ENCODE peak calls at places on chromosome 22, in seven cellular contexts. E, M, A, Q, N, B and P are unnamed samples.

GRCh38 chr22:36194971-36195370 is 6.6 kb downstream of the APOL4 start:
- DNase-seq in B (peak), A (peak), N (peak), E (peak), Q (peak), M (peak), P (peak)

GRCh38 chr22:48070083-48070482 is 1307.6 kb downstream of the TBC1D22A start:
- DNase-seq in Q (no peak), A (no peak), M (no peak), N (no peak), E (no peak), B (no peak), P (no peak)

GRCh38 chr22:36097880-36098279 is 62.7 kb downstream of the APOL3 start:
- DNase-seq in Q (no peak), N (no peak), B (no peak), A (no peak), E (no peak), M (no peak), P (no peak)

GRCh38 chr22:22974156-22974555 is 86.5 kb downstream of the IGLL5 start:
- DNase-seq in B (no peak), M (no peak), Q (no peak), N (no peak), A (no peak), E (no peak), P (no peak)

GRCh38 chr22:20205964-20206708 is 55.3 kb upstream of the CCDC188 start:
- DNase-seq in M (peak), A (peak), E (peak), Q (peak), N (no peak), B (no peak), P (no peak)

GRCh38 chr22:24069721-24070120 is 58.6 kb downstream of the CABIN1 start:
- DNase-seq in B (no peak), N (no peak), A (no peak), Q (no peak), M (no peak), E (no peak), P (no peak)

GRCh38 chr22:43946391-43946680 is 8.9 kb upstream of the SAMM50 start:
- DNase-seq in M (no peak), Q (no peak), B (no peak), A (no peak), N (no peak), E (no peak), P (no peak)

GRCh38 chr22:26889794-26890193 is 232.4 kb downstream of the MIAT start:
- DNase-seq in Q (no peak), A (no peak), N (no peak), E (no peak), B (no peak), M (no peak), P (no peak)

GRCh38 chr22:38111941-38112355 is 1.5 kb upstream of the BAIAP2L2 start:
- DNase-seq in Q (no peak), E (no peak), B (no peak), N (no peak), A (no peak), M (peak), P (no peak)

GRCh38 chr22:30226192-30226832 is 20.2 kb downstream of the LIF start:
- DNase-seq in Q (no peak), B (no peak), E (no peak), A (no peak), M (no peak), N (no peak), P (no peak)

GRCh38 chr22:23000657-23001439 is 69.5 kb upstream of the GNAZ start:
- DNase-seq in E (no peak), B (no peak), Q (no peak), M (no peak), A (no peak), N (no peak), P (no peak)

GRCh38 chr22:19519041-19519926 is 4.9 kb downstream of the CLDN5 start:
- DNase-seq in E (no peak), N (no peak), Q (no peak), M (no peak), A (no peak), B (no peak), P (no peak)

GRCh38 chr22:37387793-37388192 is 39.5 kb downstream of the ELFN2 start:
- DNase-seq in N (no peak), M (no peak), B (no peak), E (no peak), Q (no peak), A (no peak), P (no peak)

GRCh38 chr22:20013382-20013871 is 3.2 kb downstream of the ARVCF start:
- DNase-seq in B (no peak), M (peak), A (no peak), N (no peak), E (peak), Q (peak), P (no peak)

GRCh38 chr22:48318575-48319320 is 1508.9 kb downstream of the BRD1 start:
- DNase-seq in A (no peak), E (no peak), M (no peak), Q (peak), N (no peak), B (peak), P (no peak)

GRCh38 chr22:48619721-48620120 is 1208.0 kb downstream of the BRD1 start:
- DNase-seq in M (no peak), Q (no peak), N (no peak), A (no peak), E (no peak), B (no peak), P (no peak)

GRCh38 chr22:47290706-47291430 is 528.4 kb downstream of the TBC1D22A start:
- DNase-seq in B (no peak), M (no peak), Q (peak), N (no peak), A (no peak), E (no peak), P (no peak)

DNA sequence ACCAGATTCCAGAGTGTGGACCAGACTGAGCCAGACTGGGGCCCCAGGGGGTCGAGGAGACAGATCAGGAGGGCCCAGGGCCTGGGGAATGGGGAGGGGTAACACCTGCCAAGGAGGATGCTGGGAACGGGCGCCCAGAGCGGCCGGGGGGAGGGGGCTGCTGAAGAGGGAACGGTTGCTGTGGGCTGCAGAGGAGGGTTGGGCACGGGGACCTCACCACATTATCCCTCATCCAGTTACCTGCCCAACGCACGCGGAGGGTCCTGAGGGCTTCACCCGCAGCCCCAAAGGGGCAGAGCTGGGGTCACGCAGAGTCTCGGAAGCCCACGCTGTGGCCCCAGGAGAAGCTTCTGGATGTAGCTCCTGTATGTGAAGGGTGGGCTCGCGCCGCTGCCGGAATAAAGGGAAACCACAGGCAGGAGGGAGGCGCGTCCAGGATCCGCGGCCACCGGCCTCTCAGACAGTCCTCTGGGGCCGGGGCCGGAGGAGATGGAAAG is 927 bp upstream of the SELENOO start:
- DNase-seq in Q (peak), A (no peak), B (no peak), E (no peak), M (peak), N (no peak), P (no peak)
- TF ChIP-seq CTCF in Q (no peak), A (no peak), B (no peak), E (no peak), M (no peak), N (no peak), P (no peak)

DNA sequence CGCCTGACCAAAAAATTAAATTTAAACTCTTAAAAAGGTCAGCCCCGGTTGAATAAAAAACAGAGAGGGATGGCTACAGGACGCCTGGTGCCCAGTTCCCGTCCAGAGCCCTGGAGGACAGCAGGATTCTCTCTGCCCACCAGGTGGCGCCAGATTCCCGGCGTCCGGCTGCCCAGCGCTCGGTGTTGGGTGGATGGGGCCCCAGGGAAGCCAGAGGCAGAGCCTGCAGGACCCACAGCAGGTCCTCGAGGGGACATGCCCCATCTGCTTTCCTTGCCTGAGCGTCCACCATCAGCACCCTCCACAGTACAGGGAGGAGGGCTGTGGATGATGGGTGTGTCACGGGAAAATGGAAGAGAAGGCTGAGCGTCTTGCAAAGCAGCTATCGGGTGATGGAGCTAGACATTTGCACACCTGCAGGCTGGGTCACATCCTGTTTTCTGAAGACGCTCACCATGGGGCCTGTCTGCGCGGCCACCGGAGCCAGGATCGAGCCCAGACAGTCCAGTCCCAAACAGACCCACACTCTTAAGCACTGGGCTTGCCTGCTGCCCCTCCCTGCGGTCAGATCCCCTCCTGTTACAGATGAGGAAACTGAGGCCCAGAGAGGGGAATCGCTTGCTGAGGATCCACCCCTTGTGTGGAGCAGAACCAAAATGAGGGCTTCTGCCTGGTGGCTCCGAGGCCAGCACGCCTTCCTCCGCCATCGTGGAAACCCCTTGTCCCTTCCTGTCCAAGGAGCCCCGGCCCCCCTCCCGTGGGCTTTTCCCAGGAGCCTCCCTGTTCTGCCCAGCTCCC is 18.5 kb upstream of the CBX7 start:
- DNase-seq in A (peak), M (peak), B (peak), N (no peak), Q (peak), E (peak), P (no peak)
- H3K4me3 ChIP-seq in A (no peak), M (no peak), B (peak), N (no peak), Q (no peak), E (no peak), P (no peak)

GRCh38 chr22:21818487-21819182 is 48.8 kb downstream of the MAPK1 start:
- DNase-seq in M (no peak), A (no peak), B (no peak), N (no peak), E (no peak), Q (no peak), P (no peak)
- TF ChIP-seq CTCF in M (no peak), A (no peak), B (no peak), N (no peak), E (no peak), Q (no peak), P (no peak)

DNA sequence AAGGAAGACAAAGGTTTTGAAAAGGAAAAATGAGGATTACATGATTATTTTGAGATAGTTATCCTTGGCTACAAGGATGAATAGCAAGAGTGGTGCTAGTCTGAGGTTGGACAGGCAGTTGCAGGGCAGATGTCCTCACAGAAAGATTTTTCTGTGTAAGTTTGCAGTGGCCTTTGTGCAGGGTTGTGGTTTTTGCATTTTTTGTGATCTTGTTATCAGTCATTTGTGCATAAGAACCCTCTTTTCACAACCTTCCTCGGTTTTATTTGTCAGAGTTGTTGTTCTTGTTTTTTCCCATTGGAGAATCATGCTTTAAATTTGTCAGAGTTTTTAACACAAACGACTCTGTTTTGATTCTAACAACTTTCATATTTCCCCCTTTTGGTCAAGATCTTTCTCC is 1.4 kb downstream of the CCDC134 start:
- DNase-seq in Q (no peak), M (no peak), A (no peak), N (no peak), E (no peak), B (no peak), P (no peak)
- H3K4me3 ChIP-seq in Q (no peak), M (peak), A (peak), N (peak), E (peak), B (no peak), P (peak)

DNA sequence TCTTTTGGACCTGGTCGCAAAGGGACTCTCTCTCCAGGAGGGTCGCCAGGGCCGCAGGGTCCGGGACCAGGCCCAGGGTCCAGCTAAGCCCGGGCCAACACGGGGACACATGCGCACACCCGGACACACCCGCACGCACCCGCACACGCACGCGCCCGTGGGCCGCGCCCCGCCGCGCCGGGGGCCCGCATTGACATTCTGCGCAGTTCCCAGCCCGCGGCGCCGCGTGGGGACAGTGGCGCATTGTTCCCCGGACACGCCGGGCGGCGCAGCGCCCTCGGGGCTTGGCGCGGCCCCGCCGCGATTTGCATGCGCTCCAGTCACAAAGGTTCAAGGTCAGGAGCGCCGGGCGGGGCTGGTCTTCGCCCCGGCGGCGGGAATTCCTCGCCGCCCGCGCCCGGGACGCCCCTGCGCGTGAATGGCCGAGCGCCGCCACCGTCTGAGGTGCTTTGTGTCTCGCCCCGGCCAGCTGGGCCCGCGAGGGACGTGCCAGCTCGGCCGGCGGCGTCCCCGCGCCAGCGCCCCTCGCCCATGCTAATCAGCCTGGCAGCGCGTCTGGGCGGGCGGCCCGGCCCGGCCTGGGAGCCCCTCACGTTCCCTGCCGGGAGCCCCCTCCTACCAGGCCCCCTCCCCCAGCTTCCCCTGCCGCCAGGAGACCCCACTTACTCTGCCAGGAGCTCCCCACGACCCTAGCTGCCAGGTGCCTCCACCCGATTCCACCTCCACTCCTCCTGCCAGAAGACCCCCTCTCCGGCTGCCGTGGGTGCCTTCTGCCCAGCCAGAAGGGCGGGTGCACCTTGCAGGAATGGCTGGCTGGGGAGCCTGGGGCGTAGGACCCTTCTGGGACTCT is 50.5 kb upstream of the WNT7B start:
- DNase-seq in B (peak), M (peak), E (no peak), Q (peak), N (no peak), A (no peak), P (no peak)
- TF ChIP-seq CTCF in B (peak), M (no peak), E (no peak), Q (peak), N (no peak), A (no peak), P (no peak)

GRCh38 chr22:33302049-33302545 is 243.9 kb upstream of the SYN3 start:
- DNase-seq in M (peak), Q (peak), N (peak), A (peak), B (peak), E (peak), P (no peak)
- H3K4me3 ChIP-seq in M (no peak), Q (no peak), N (no peak), A (no peak), B (peak), E (no peak), P (peak)